ENCODE peak calls at places on chromosome 22, in six cellular contexts. C is AG20443; J is skeletal muscle cell; S is stimulated activated CD4-positive, alpha-beta T cell treated with anti-CD3 and anti-CD28 coated beads, TNF-alpha, amount 100 ng/mL, for 1 hour; V is GM03348; W is dermis blood vessel endothelial cell. Q is an unnamed sample.

GRCh38 chr22:30569674-30570202 is 4.7 kb downstream of the GAL3ST1 start:
- DNase-seq in W (no peak), V (no peak), J (no peak), C (no peak), S (no peak), Q (no peak)

GRCh38 chr22:30272781-30273180 is 6.1 kb upstream of the OSM start:
- DNase-seq in C (no peak), S (no peak), J (no peak), W (no peak), V (no peak), Q (no peak)

GRCh38 chr22:38230108-38230825 is 28.5 kb downstream of the MAFF start:
- DNase-seq in V (no peak), W (peak; percentile 90), J (no peak), S (no peak), C (peak; percentile 74), Q (peak; percentile 85)

GRCh38 chr22:36552300-36552699 is 23.3 kb upstream of the EIF3D start:
- DNase-seq in W (no peak), J (no peak), C (no peak), S (no peak), V (no peak), Q (no peak)

GRCh38 chr22:31139866-31140716 is at the start of gene PLA2G3:
- DNase-seq in W (peak; percentile 29), S (no peak), J (peak; percentile 22), V (peak; percentile 54), C (peak; percentile 71), Q (peak; percentile 24)

GRCh38 chr22:42959472-42960145 is 55.3 kb downstream of the PACSIN2 start:
- DNase-seq in V (peak; percentile 33), W (peak; percentile 98), C (no peak), J (peak; percentile 76), S (no peak), Q (peak; percentile 86)

GRCh38 chr22:20777420-20778177 is 3.7 kb downstream of the SERPIND1 start:
- DNase-seq in V (peak; percentile 55), J (peak; percentile 69), W (peak; percentile 65), S (no peak), C (peak; percentile 82), Q (peak; percentile 84)

GRCh38 chr22:20099099-20099711 is 16.7 kb upstream of the RANBP1 start:
- DNase-seq in V (no peak), C (no peak), J (no peak), W (no peak), S (no peak), Q (no peak)

GRCh38 chr22:50221410-50222300 is 20.8 kb downstream of the SELENOO start:
- DNase-seq in J (no peak), S (no peak), C (no peak), W (no peak), V (no peak), Q (no peak)

GRCh38 chr22:20116376-20116950 is 559 bp downstream of the RANBP1 start:
- DNase-seq in W (no peak), C (no peak), V (peak; percentile 37), J (no peak), S (no peak), Q (no peak)

GRCh38 chr22:41203118-41203517 is 2.0 kb upstream of the L3MBTL2 start:
- DNase-seq in V (no peak), C (no peak), S (no peak), W (no peak), J (no peak), Q (no peak)

GRCh38 chr22:43723816-43724215 is 88.3 kb downstream of the EFCAB6 start:
- DNase-seq in W (no peak), S (no peak), V (peak; percentile 22), J (no peak), C (no peak), Q (no peak)

GRCh38 chr22:46794067-46794466 is 31.6 kb downstream of the TBC1D22A start:
- DNase-seq in J (no peak), S (no peak), V (no peak), W (no peak), C (no peak), Q (no peak)

GRCh38 chr22:25334091-25334490 is 114.7 kb downstream of the CRYBB2 start:
- DNase-seq in C (no peak), V (no peak), J (no peak), W (peak; percentile 78), S (peak; percentile 18), Q (peak; percentile 59)

GRCh38 chr22:41831383-41831782 is 1.5 kb upstream of the SREBF2 start:
- DNase-seq in V (no peak), W (peak; percentile 49), C (no peak), S (no peak), J (no peak), Q (no peak)

GRCh38 chr22:48941903-48942625 is 885.6 kb downstream of the BRD1 start:
- DNase-seq in S (no peak), W (no peak), V (no peak), C (no peak), J (no peak), Q (no peak)

GRCh38 chr22:21858025-21858764 is 9.2 kb downstream of the MAPK1 start:
- DNase-seq in V (no peak), S (no peak), J (no peak), C (no peak), W (peak; percentile 34), Q (no peak)

GRCh38 chr22:47107431-47107830 is 345.0 kb downstream of the TBC1D22A start:
- DNase-seq in J (peak; percentile 51), C (peak; percentile 70), W (peak; percentile 38), V (peak; percentile 80), S (no peak), Q (peak; percentile 41)

GRCh38 chr22:20037419-20037818 is 16.5 kb downstream of the TANGO2 start:
- DNase-seq in J (no peak), W (no peak), C (no peak), S (no peak), V (no peak), Q (no peak)

GRCh38 chr22:50677493-50678217 is 5.0 kb downstream of the SHANK3 start:
- DNase-seq in W (no peak), C (peak; percentile 16), S (no peak), J (no peak), V (no peak), Q (no peak)

GRCh38 chr22:46935506-46936377 is 173.3 kb downstream of the TBC1D22A start:
- DNase-seq in C (no peak), S (no peak), V (no peak), W (no peak), J (no peak), Q (peak; percentile 3)

GRCh38 chr22:26479043-26479791 is 4.4 kb downstream of the HPS4 start:
- DNase-seq in J (no peak), C (no peak), S (no peak), W (peak; percentile 32), V (no peak), Q (no peak)

GRCh38 chr22:39384750-39385480 is 14.7 kb upstream of the TAB1 start:
- DNase-seq in C (no peak), S (no peak), V (no peak), J (no peak), W (peak; percentile 45), Q (peak; percentile 23)

Q was measured in MCF 10A.